ENCODE peak calls at places on chromosomes 6 and 20, in four cellular contexts. C is breast epithelium, D is Panc1, N is HepG2. Q is an unnamed sample.

GRCh38 chr20:36499211-36499610 is 42.1 kb upstream of the MYL9 start:
- DNase-seq in D (no peak), N (no peak), C (no peak), Q (no peak)

GRCh38 chr20:59084041-59084841 is 41.7 kb upstream of the PRELID3B start:
- DNase-seq in C (peak), D (no peak), N (no peak), Q (no peak)

GRCh38 chr20:62477669-62478450 is 2.1 kb upstream of the GATA5 start:
- DNase-seq in D (no peak), N (no peak), C (no peak), Q (no peak)

GRCh38 chr6:157977176-157977804 is 4.4 kb upstream of the SYNJ2 start:
- DNase-seq in D (no peak), C (no peak), N (no peak), Q (no peak)

GRCh38 chr6:151914475-151914874 is 107.0 kb downstream of the ESR1 start:
- DNase-seq in D (no peak), C (no peak), N (peak), Q (no peak)

GRCh38 chr20:8394308-8394945 is 262.4 kb downstream of the PLCB1 start:
- DNase-seq in D (no peak), C (no peak), N (no peak), Q (peak)

GRCh38 chr20:51313275-51313898 is 229.1 kb downstream of the NFATC2 start:
- DNase-seq in C (no peak), D (no peak), N (no peak), Q (no peak)

GRCh38 chr6:118514689-118515088 is 33.4 kb upstream of the PLN start:
- DNase-seq in C (no peak), N (no peak), D (no peak), Q (no peak)

GRCh38 chr20:34579191-34579661 is 20.7 kb downstream of the MAP1LC3A start:
- DNase-seq in D (no peak), C (no peak), N (peak), Q (peak)

GRCh38 chr6:45533394-45533793 is 155.7 kb upstream of the SUPT3H start:
- DNase-seq in C (no peak), N (no peak), D (no peak), Q (no peak)

GRCh38 chr6:167858842-167859520 is 32.3 kb downstream of the AFDN start:
- DNase-seq in C (no peak), D (no peak), N (no peak), Q (no peak)

GRCh38 chr6:167856474-167856873 is 29.8 kb downstream of the AFDN start:
- DNase-seq in D (no peak), N (no peak), C (no peak), Q (no peak)

GRCh38 chr6:167858086-167858591 is 31.4 kb downstream of the AFDN start:
- DNase-seq in D (no peak), N (no peak), C (no peak), Q (no peak)

GRCh38 chr6:167855825-167856425 is 29.2 kb downstream of the AFDN start:
- DNase-seq in C (no peak), D (peak), N (peak), Q (no peak)

DNA sequence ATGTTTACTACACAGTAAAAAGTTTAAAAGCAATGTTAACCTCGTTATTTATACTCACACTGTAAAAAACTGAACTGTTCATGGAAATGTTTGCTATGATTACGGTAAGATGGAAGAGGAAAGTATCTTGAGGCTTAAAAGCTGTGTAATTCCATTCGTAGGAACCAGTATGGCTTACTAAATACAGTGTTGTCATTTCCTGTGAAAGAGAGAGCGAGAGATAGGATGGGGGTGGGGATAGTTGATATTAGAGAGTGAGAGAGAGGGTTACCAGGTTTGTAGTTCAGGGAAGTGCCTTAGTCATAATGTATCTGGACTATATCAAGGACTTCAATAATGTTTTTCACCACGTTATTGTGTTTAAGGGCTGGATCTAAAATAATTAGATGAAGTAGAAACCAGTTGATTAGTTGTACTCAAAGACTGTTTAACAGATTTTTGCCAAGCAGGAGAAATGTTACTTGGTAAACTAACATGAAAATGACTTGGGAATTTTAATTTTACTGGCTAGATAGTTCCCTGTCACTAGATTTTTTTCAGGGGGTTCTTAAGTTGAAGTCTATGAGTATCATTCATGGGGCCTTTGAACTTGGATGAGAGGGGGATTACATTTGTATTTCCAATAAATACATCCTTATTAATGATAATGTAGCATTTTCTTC is 30.4 kb downstream of the AFDN start:
- DNase-seq in C (no peak), N (peak), D (peak), Q (no peak)
- TF ChIP-seq POLR2AphosphoS5 in C (no peak), N (no peak), D (no peak), Q (no peak)

DNA sequence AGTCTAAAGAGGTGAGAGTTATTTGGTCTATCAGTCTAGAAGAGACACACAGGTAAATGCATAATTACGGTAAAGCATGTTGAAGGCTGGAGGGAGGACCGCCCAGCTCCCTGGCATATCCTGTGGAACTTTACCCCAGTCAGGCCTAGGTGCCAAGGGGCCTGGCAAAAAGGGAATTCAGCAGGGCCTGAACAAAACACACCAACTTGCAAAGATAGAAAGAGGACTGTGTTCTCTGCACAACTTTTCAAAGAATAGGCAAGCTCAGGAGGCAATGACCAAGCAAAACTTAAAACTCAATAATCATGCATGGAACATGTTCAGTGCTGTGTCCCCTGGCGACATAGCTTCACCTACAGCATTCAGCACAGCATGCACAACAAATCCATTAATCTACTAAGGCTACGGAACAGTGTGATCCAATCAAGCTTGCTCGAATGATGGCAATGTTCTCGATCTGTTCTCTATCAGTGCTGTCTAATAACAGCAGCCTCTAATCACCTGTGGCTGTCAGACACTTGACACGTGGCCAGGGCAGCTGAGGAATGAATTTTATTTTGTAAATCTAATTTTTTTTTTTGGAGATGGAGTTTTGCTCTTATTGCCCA is 27.6 kb downstream of the ZMYND8 start:
- DNase-seq in N (no peak), C (no peak), D (no peak), Q (no peak)
- TF ChIP-seq POLR2AphosphoS5 in N (no peak), C (no peak), D (no peak), Q (no peak)

DNA sequence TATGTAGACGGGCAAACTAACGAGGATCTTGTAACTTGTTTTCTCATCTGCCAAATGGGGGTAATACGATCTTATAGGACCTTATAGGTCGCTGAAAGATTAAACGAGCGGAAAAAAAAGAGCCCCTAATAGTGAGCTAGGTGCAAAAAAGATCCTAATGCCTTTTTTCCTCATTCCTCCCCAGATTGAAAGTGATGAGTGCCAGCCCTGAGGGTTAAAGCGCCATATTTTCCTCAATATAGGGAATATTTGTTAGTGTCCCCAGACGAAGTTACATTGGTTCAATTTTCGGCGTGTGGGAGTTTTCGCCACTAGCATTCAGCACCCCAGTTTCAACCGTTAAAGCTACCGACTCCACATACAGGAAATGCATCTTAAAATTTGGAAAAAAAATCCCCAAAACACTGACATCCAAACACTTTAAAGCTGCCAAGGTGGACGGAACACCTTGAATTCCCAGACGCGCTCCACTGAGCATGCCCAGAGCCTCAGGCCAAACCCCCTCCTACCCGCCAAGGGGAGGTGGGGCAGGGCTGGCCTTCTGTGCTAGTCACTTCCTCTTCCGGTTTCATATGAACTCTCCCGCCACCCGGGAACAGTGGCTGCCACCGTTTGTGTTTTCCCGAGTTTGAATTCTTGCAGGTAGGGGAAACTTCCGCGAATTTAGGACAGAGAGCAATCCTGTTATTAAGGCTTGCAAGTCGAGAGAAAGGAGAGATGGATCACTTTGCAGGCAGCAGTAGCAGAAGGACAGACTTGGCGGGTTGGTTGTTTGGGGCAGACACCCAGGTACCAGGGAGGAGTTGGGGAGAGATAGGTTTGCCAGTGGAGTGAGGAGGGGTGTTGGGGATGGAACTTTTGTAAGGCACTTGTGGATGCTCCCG is at the start of gene PRIM2:
- DNase-seq in D (peak), N (peak), C (peak), Q (peak)
- TF ChIP-seq POLR2AphosphoS5 in D (peak), N (peak), C (peak), Q (peak)

DNA sequence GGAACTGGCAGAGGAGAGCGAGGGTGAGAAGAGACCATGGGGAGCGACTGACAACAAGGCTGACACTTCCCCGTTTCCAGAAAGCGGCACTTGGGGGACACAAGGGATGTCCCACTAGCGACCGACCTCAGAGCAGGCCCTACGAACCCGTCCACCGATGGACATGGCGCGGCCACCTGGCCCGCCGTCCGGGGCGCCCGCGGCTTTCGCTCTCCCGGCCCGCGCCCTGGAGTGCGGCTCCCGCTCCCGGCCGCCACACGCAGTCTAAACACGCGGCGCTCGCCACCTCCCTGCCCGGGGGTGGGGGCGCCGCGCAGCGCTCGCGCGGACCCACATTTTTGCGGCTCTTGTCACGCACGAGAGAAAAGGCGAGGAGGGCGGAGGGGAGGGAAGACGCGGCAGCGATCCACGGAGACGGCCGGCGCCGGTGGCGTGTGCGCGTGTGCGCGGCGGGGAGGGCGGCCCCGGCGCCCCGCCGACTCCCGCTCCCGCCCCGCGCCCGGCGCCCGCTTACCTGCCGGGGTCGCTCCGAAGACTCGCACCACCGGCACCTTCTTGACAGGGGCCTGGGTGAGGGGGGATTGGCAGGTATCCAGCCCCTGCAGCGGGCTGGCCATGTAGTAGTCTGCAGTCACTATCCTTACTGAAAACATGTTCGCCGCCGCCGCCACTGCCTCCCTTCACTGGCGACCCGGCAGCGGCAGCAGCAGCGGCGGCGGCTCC is 621 bp downstream of the REV3L start:
- DNase-seq in N (no peak), D (no peak), C (peak), Q (peak)
- TF ChIP-seq POLR2AphosphoS5 in N (no peak), D (no peak), C (peak), Q (peak)

GRCh38 chr6:165804331-165805066 is 141.5 kb upstream of the PDE10A start:
- DNase-seq in C (no peak), D (no peak), N (no peak), Q (no peak)

GRCh38 chr6:165806126-165806810 is 143.2 kb upstream of the PDE10A start:
- DNase-seq in N (no peak), C (no peak), D (no peak), Q (no peak)

GRCh38 chr6:165807249-165807951 is 144.4 kb upstream of the PDE10A start:
- DNase-seq in C (no peak), D (no peak), N (no peak), Q (no peak)

GRCh38 chr6:165805067-165805525 is 142.1 kb upstream of the PDE10A start:
- DNase-seq in C (no peak), D (no peak), N (no peak), Q (no peak)

DNA sequence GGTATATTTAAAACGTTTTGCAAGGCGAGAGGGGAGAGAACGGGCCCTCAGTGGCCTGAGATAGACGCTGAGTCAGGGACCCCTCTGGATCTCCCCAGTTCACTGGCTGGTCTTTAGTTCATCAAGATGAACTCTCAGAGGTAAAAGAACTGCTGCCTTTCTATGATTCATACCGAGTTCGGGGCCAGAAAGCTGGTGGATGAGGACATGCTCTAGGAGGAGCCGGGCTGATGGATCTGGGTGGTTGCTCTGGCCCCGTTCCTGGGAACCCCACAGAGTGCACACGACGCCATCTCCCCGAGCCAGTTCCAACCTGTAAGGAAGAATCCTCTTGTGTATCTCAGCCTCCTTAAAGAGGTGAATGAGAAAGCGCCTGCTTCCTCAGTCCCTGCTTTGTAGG is 142.6 kb upstream of the PDE10A start:
- DNase-seq in N (no peak), C (no peak), D (no peak), Q (no peak)
- TF ChIP-seq POLR2AphosphoS5 in N (no peak), C (no peak), D (no peak), Q (no peak)

GRCh38 chr6:89818977-89819335 is 638 bp downstream of the MDN1 start:
- DNase-seq in D (no peak), C (no peak), N (peak), Q (peak)
- TF ChIP-seq POLR2AphosphoS5 in D (no peak), C (no peak), N (no peak), Q (no peak)

GRCh38 chr20:50121858-50122271 is 8.9 kb upstream of the UBE2V1 start:
- DNase-seq in N (no peak), D (no peak), C (no peak), Q (no peak)

GRCh38 chr20:50120935-50121693 is 8.2 kb upstream of the UBE2V1 start:
- DNase-seq in D (no peak), N (peak), C (peak), Q (peak)

GRCh38 chr20:50123418-50123817 is 10.5 kb upstream of the UBE2V1 start:
- DNase-seq in C (no peak), D (no peak), N (no peak), Q (no peak)

GRCh38 chr20:50124496-50124895 is 11.5 kb upstream of the UBE2V1 start:
- DNase-seq in C (no peak), N (no peak), D (no peak), Q (no peak)

DNA sequence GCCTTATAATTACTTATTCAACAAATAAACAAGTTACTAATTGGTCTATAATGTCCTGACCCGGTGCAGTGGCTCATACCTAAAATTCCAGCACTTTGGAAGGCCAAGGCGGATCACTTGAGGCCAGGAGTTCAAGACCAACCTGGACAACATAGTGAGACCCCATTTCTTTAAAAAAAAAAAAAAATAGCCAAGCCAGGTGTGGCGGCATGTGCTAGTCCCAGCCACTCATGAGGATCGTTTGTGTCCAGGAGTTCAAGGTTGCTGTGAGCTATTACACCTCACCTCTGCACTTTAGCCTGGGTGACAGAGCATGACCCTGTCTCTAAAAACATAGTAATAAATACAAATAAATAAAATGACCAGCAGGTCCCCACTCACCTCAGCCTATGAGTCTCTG is 9.8 kb upstream of the UBE2V1 start:
- DNase-seq in D (no peak), C (no peak), N (no peak), Q (no peak)
- TF ChIP-seq POLR2AphosphoS5 in D (peak), C (no peak), N (no peak), Q (no peak)

GRCh38 chr6:91299544-91300491 is 712.9 kb upstream of the MAP3K7 start:
- DNase-seq in C (no peak), N (no peak), D (no peak), Q (no peak)
- TF ChIP-seq POLR2AphosphoS5 in C (no peak), N (no peak), D (no peak), Q (no peak)

DNA sequence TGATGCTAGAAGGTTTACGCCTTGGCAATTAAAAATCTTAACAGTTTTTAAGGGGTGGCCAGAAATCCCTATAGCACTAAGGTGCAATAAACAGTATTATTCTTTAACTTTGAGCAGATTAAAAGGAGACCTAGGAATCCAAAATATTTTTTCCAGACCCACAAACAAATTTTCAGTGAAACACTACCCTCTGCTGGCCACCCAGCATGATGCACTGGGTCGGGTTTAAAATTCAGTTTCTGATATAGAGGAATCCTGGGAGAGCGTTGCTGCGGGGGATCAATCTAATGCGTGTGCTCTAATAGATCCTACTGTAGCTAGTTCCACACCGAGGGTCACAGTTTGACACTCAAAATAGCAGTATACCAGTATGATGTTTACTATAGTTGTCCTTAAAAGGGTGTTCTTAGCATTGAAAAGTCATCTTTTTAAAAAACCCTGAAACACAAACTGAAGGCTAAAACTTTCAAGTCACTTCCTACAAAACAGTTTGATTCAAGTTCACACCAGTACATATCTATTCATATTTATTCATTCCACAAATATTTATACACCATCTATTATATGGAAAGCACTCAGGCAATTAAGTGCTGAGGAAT is 10.2 kb downstream of the UBE3D start:
- DNase-seq in D (no peak), N (peak), C (no peak), Q (peak)
- TF ChIP-seq POLR2AphosphoS5 in D (no peak), N (no peak), C (no peak), Q (no peak)

GRCh38 chr6:149046164-149046821 is 271.2 kb upstream of the TAB2 start:
- DNase-seq in N (no peak), D (no peak), C (no peak), Q (no peak)

GRCh38 chr6:149046822-149047246 is 270.7 kb upstream of the TAB2 start:
- DNase-seq in C (no peak), N (no peak), D (no peak), Q (no peak)

GRCh38 chr6:149052350-149053106 is 265.0 kb upstream of the TAB2 start:
- DNase-seq in D (no peak), N (no peak), C (no peak), Q (no peak)

GRCh38 chr6:149045404-149045803 is 272.1 kb upstream of the TAB2 start:
- DNase-seq in C (no peak), D (no peak), N (peak), Q (peak)

GRCh38 chr6:149049230-149049629 is 268.3 kb upstream of the TAB2 start:
- DNase-seq in D (no peak), N (no peak), C (no peak), Q (no peak)
- TF ChIP-seq POLR2AphosphoS5 in D (no peak), N (no peak), C (no peak), Q (no peak)

Q was measured in HL-60.